ENCODE peak calls at places on chromosomes 13 and 19, in nine cellular contexts. S is fibroblast of mammary gland, A is GM10248, E is fibroblast of villous mesenchyme, Z is lung, N is upper lobe of left lung, X is activated B cell treated with CpG ODN at 0.5 μM for 24 hours, V is left ventricle myocardium inferior, K is AG10803. B is an unnamed sample.

GRCh38 chr19:49880162-49880869 is 2.8 kb downstream of the TBC1D17 start:
- DNase-seq in S (no peak), A (no peak), E (no peak), Z (no peak), N (no peak), X (no peak), V (no peak), K (no peak), B (no peak)

GRCh38 chr19:17327654-17328516 is 6.8 kb downstream of the ANO8 start:
- DNase-seq in S (no peak), A (peak), E (peak), Z (peak), N (peak), X (peak), V (no peak), K (no peak), B (peak)

GRCh38 chr13:45143346-45143751 is 23.0 kb downstream of the GTF2F2 start:
- DNase-seq in S (peak), A (no peak), E (peak), Z (no peak), N (no peak), X (no peak), V (no peak), K (no peak), B (no peak)

GRCh38 chr13:73708393-73708985 is 425.7 kb downstream of the KLF12 start:
- DNase-seq in S (peak), A (peak), E (peak), Z (peak), N (no peak), X (no peak), V (no peak), K (peak), B (peak)

GRCh38 chr19:11444059-11444458 is 8.6 kb downstream of the PRKCSH start:
- DNase-seq in S (no peak), A (no peak), E (no peak), Z (no peak), N (no peak), X (no peak), V (no peak), K (no peak), B (no peak)

GRCh38 chr13:79485014-79485441 is 4.1 kb downstream of the NDFIP2 start:
- DNase-seq in S (peak), A (no peak), E (peak), Z (no peak), N (no peak), X (no peak), V (no peak), K (peak), B (no peak)

GRCh38 chr13:105144020-105144419 is 1391.4 kb downstream of the EFNB2 start:
- DNase-seq in S (no peak), A (no peak), E (no peak), Z (no peak), N (no peak), X (no peak), V (no peak), K (no peak), B (no peak)

GRCh38 chr19:16259385-16260159 is 61.9 kb downstream of the AP1M1 start:
- DNase-seq in S (no peak), A (peak), E (no peak), Z (no peak), N (peak), X (peak), V (no peak), K (no peak), B (no peak)

GRCh38 chr19:48872884-48873475 is 759 bp downstream of the PPP1R15A start:
- DNase-seq in S (peak), A (peak), E (peak), Z (peak), N (peak), X (peak), V (peak), K (peak), B (peak)

GRCh38 chr19:7941895-7942596 is 1.4 kb downstream of the TIMM44 start:
- DNase-seq in S (no peak), A (no peak), E (no peak), Z (no peak), N (no peak), X (no peak), V (no peak), K (no peak), B (no peak)

GRCh38 chr13:47135800-47136658 is 239.2 kb upstream of the HTR2A start:
- DNase-seq in S (no peak), A (no peak), E (no peak), Z (no peak), N (no peak), X (no peak), V (no peak), K (no peak), B (no peak)

GRCh38 chr19:40524655-40525054 is 52.0 kb upstream of the SHKBP1 start:
- DNase-seq in S (no peak), A (no peak), E (no peak), Z (no peak), N (no peak), X (no peak), V (no peak), K (no peak), B (no peak)

GRCh38 chr13:90307136-90307535 is 1040.4 kb upstream of the MIR17HG start:
- DNase-seq in S (no peak), A (no peak), E (no peak), Z (no peak), N (no peak), X (no peak), V (no peak), K (no peak), B (no peak)

GRCh38 chr19:46520616-46521015 is 24.9 kb upstream of the PNMA8B start:
- DNase-seq in S (no peak), A (no peak), E (no peak), Z (no peak), N (no peak), X (no peak), V (no peak), K (no peak), B (no peak)

GRCh38 chr13:65966991-65967451 is 1263.1 kb downstream of the PCDH9 start:
- DNase-seq in S (peak), A (no peak), E (peak), Z (no peak), N (no peak), X (no peak), V (no peak), K (peak), B (no peak)

GRCh38 chr13:26813626-26814348 is 53.2 kb upstream of the GPR12 start:
- DNase-seq in S (no peak), A (no peak), E (no peak), Z (no peak), N (no peak), X (no peak), V (no peak), K (no peak), B (no peak)

GRCh38 chr19:55273978-55274707 is 5.8 kb downstream of the HSPBP1 start:
- DNase-seq in S (no peak), A (no peak), E (no peak), Z (no peak), N (no peak), X (no peak), V (no peak), K (no peak), B (no peak)

GRCh38 chr13:80558074-80558473 is 217.1 kb upstream of the SPRY2 start:
- DNase-seq in S (peak), A (no peak), E (no peak), Z (no peak), N (no peak), X (no peak), V (no peak), K (no peak), B (no peak)

GRCh38 chr13:83153833-83154232 is 728.4 kb downstream of the SLITRK1 start:
- DNase-seq in S (no peak), A (no peak), E (no peak), Z (no peak), N (no peak), X (no peak), V (no peak), K (no peak), B (no peak)

GRCh38 chr13:80284290-80284689 is 56.6 kb downstream of the SPRY2 start:
- DNase-seq in S (no peak), A (no peak), E (no peak), Z (no peak), N (no peak), X (no peak), V (no peak), K (no peak), B (no peak)

GRCh38 chr19:38529610-38530009 is 88.1 kb downstream of the MAP4K1 start:
- DNase-seq in S (no peak), A (no peak), E (no peak), Z (no peak), N (no peak), X (no peak), V (no peak), K (no peak), B (no peak)

GRCh38 chr13:44667950-44668349 is 91.8 kb upstream of the TSC22D1 start:
- DNase-seq in S (peak), A (peak), E (peak), Z (no peak), N (no peak), X (no peak), V (no peak), K (peak), B (no peak)

GRCh38 chr19:16355293-16356043 is 30.8 kb downstream of the KLF2 start:
- DNase-seq in S (peak), A (no peak), E (peak), Z (no peak), N (peak), X (no peak), V (peak), K (no peak), B (no peak)

GRCh38 chr13:44523176-44524017 is 52.7 kb downstream of the TSC22D1 start:
- DNase-seq in S (peak), A (peak), E (peak), Z (no peak), N (no peak), X (no peak), V (no peak), K (peak), B (no peak)

GRCh38 chr19:3366104-3366760 is at the start of gene NFIC:
- DNase-seq in S (peak), A (peak), E (peak), Z (peak), N (peak), X (no peak), V (peak), K (peak), B (no peak)

GRCh38 chr19:13984875-13985741 is 21.0 kb downstream of the RFX1 start:
- DNase-seq in S (no peak), A (no peak), E (peak), Z (peak), N (no peak), X (no peak), V (no peak), K (no peak), B (no peak)

GRCh38 chr19:54478677-54479266 is 5.7 kb upstream of the CDC42EP5 start:
- DNase-seq in S (peak), A (peak), E (peak), Z (no peak), N (no peak), X (no peak), V (no peak), K (peak), B (peak)

GRCh38 chr13:111115841-111116500 is 861 bp downstream of the ARHGEF7 start:
- DNase-seq in S (peak), A (no peak), E (peak), Z (no peak), N (peak), X (no peak), V (peak), K (peak), B (peak)

GRCh38 chr19:42563352-42564210 is 31.1 kb downstream of the CEACAM8 start:
- DNase-seq in S (peak), A (peak), E (peak), Z (no peak), N (no peak), X (no peak), V (no peak), K (peak), B (peak)

GRCh38 chr13:111633401-111633800 is 313.0 kb downstream of the TEX29 start:
- DNase-seq in S (no peak), A (no peak), E (no peak), Z (no peak), N (no peak), X (no peak), V (no peak), K (no peak), B (no peak)

GRCh38 chr19:53992815-53993214 is 1.4 kb downstream of the CACNG6 start:
- DNase-seq in S (no peak), A (no peak), E (no peak), Z (no peak), N (peak), X (no peak), V (no peak), K (no peak), B (no peak)

GRCh38 chr13:107838592-107839161 is 376.7 kb downstream of the LIG4 start:
- DNase-seq in S (no peak), A (no peak), E (no peak), Z (no peak), N (no peak), X (no peak), V (no peak), K (no peak), B (no peak)

GRCh38 chr19:4537953-4538600 is 1.8 kb downstream of the LRG1 start:
- DNase-seq in S (no peak), A (no peak), E (no peak), Z (no peak), N (no peak), X (no peak), V (no peak), K (no peak), B (no peak)

GRCh38 chr19:13492128-13492527 is 14.2 kb downstream of the CACNA1A start:
- DNase-seq in S (peak), A (no peak), E (no peak), Z (no peak), N (no peak), X (no peak), V (no peak), K (peak), B (no peak)

GRCh38 chr13:71864981-71865857 is 1.8 kb downstream of the DACH1 start:
- DNase-seq in S (no peak), A (peak), E (peak), Z (peak), N (peak), X (no peak), V (peak), K (no peak), B (peak)

GRCh38 chr13:39603424-39603947 is 493 bp upstream of the LHFPL6 start:
- DNase-seq in S (peak), A (peak), E (peak), Z (peak), N (peak), X (no peak), V (no peak), K (peak), B (peak)

GRCh38 chr13:59337070-59337469 is 826.7 kb downstream of the DIAPH3 start:
- DNase-seq in S (no peak), A (no peak), E (no peak), Z (no peak), N (no peak), X (no peak), V (no peak), K (no peak), B (no peak)

GRCh38 chr19:7862413-7862951 is 11.7 kb downstream of the PRR36 start:
- DNase-seq in S (peak), A (peak), E (peak), Z (peak), N (peak), X (no peak), V (peak), K (no peak), B (peak)

GRCh38 chr19:43699506-43700367 is 16.1 kb upstream of the IRGC start:
- DNase-seq in S (peak), A (no peak), E (peak), Z (no peak), N (peak), X (peak), V (peak), K (no peak), B (peak)

GRCh38 chr13:63455938-63456337 is 2040.3 kb upstream of the PCDH20 start:
- DNase-seq in S (no peak), A (no peak), E (no peak), Z (no peak), N (no peak), X (no peak), V (no peak), K (no peak), B (no peak)
- TF ChIP-seq CTCF in S (peak), A (no peak), E (no peak), Z (no peak), N (no peak), X (no peak), V (no peak), K (peak), B (peak)

GRCh38 chr19:37361994-37362393 is 8.9 kb upstream of the ZNF527 start:
- DNase-seq in S (peak), A (no peak), E (peak), Z (no peak), N (no peak), X (no peak), V (no peak), K (peak), B (no peak)

DNA sequence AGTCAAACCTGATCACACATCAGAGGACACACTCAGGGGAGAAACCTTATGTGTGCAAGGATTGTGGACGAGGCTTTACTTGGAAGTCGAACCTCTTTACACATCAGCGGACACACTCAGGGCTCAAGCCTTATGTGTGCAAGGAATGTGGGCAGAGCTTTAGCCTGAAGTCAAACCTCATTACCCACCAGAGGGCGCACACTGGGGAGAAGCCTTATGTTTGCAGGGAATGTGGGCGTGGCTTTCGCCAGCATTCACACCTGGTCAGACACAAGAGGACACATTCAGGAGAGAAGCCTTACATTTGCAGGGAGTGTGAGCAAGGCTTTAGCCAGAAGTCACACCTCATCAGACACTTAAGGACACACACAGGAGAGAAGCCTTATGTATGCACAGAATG is 8.2 kb upstream of the ZNF527 start:
- DNase-seq in S (peak), A (no peak), E (no peak), Z (no peak), N (no peak), X (no peak), V (no peak), K (no peak), B (no peak)
- TF ChIP-seq CTCF in S (peak), A (no peak), E (peak), Z (no peak), N (no peak), X (no peak), V (peak), K (no peak), B (peak)

DNA sequence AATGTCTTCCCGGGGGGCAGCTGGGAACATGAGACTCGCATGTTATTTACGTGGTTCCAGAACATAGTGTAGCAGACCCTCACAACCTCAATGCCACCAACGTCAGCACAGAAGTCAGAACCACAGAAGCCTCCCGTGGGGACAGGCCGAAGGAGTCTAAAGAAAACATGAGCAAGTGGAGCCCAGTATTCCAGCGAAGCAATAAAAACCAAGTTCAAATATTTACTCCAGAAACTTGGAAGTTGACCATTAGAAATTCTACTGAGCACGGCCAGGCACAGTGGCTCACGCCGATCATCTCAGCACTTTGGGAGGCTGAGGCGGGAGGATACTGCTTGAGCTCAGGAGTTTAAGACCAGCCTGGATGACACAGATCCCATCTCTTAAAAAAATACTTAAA is 17.9 kb upstream of the ATP8B3 start:
- DNase-seq in S (no peak), A (no peak), E (no peak), Z (no peak), N (no peak), X (no peak), V (no peak), K (no peak), B (no peak)
- TF ChIP-seq CTCF in S (no peak), A (no peak), E (no peak), Z (no peak), N (no peak), X (no peak), V (no peak), K (no peak), B (no peak)

DNA sequence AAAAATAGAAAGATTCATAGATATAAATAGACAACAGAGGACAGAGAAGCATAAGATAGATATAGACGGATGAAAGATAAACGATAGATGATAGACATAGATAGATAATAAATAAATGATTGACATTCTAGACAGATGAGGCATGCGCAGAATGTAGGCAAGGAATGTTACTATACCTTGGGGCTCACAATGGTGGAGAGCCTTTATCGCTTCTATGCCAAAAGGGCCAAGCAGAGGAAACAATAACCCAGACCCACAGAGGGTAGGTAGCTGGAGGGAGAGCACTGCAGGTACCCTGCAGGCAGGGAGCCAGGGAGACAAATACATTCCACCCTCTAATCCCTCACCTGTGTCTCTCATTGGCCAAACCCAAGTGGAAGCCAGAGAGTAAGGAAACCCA is 44.4 kb downstream of the NOTCH3 start:
- DNase-seq in S (no peak), A (no peak), E (no peak), Z (no peak), N (no peak), X (no peak), V (no peak), K (no peak), B (no peak)
- TF ChIP-seq CTCF in S (no peak), A (no peak), E (no peak), Z (no peak), N (no peak), X (no peak), V (no peak), K (no peak), B (no peak)

GRCh38 chr13:55199132-55199531 is 1941.6 kb upstream of the PRR20A start:
- DNase-seq in S (no peak), A (no peak), E (no peak), Z (no peak), N (no peak), X (no peak), V (no peak), K (no peak), B (no peak)
- TF ChIP-seq CTCF in S (no peak), A (no peak), E (no peak), Z (no peak), N (no peak), X (no peak), V (no peak), K (no peak), B (peak)

GRCh38 chr13:76667551-76667950 is 218.7 kb downstream of the KCTD12 start:
- DNase-seq in S (peak), A (no peak), E (peak), Z (no peak), N (no peak), X (no peak), V (no peak), K (peak), B (no peak)
- TF ChIP-seq CTCF in S (peak), A (peak), E (peak), Z (peak), N (no peak), X (no peak), V (peak), K (peak), B (no peak)

GRCh38 chr13:34076943-34077703 is 259.2 kb downstream of the RFC3 start:
- DNase-seq in S (peak), A (no peak), E (peak), Z (no peak), N (no peak), X (no peak), V (no peak), K (peak), B (no peak)
- TF ChIP-seq CTCF in S (peak), A (peak), E (peak), Z (no peak), N (no peak), X (no peak), V (peak), K (peak), B (peak)

DNA sequence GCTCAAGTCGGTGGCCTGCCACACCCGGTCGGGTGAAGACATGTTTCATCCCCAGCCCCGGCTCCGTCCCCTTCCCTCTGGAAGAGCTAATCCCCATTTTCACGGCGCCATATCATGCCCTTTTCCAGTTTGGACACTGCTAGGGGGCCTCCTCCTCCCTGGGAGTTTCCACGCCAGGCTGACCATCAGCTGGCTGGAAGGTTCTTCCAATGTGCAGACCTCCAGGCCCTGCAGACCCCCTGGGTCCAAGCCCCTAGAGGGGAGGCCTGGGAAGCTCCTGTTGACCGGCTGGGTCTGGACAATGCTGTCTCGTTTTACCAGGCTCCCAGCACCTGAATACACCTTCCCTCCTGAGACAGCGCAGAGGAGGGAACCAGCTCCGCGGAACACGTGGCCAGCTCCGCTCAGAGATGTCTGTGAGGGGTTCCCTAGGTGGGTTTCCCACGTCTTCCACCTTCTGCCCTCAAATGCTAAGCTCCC is 44.7 kb upstream of the RANBP3 start:
- DNase-seq in S (no peak), A (no peak), E (no peak), Z (no peak), N (no peak), X (no peak), V (no peak), K (no peak), B (no peak)
- TF ChIP-seq CTCF in S (no peak), A (no peak), E (no peak), Z (no peak), N (peak), X (no peak), V (no peak), K (no peak), B (no peak)

B was measured in neural crest cell.